ENCODE peak calls at places on chromosomes 3 and 15, in nine cellular contexts. One of them, this sample, is unnamed.

GRCh38 chr3:129123314-129124060 is 1.9 kb upstream of the RAB43 start:
- DNase-seq in left ventricle myocardium inferior: no peak
- DNase-seq in colonic mucosa: peak; percentile 66
- DNase-seq in psoas muscle: no peak
- DNase-seq in uterus: no peak
- DNase-seq in lower lobe of right lung: no peak
- DNase-seq in transverse colon: peak; percentile 27
- DNase-seq in brain microvascular endothelial cell: no peak
- DNase-seq in CD8-positive, alpha-beta memory T cell: no peak
- DNase-seq in this sample: no peak

GRCh38 chr3:171428892-171429291 is 31.3 kb downstream of the TNIK start:
- DNase-seq in left ventricle myocardium inferior: no peak
- DNase-seq in colonic mucosa: no peak
- DNase-seq in psoas muscle: no peak
- DNase-seq in uterus: no peak
- DNase-seq in lower lobe of right lung: no peak
- DNase-seq in transverse colon: no peak
- DNase-seq in brain microvascular endothelial cell: no peak
- DNase-seq in CD8-positive, alpha-beta memory T cell: no peak
- DNase-seq in this sample: no peak

GRCh38 chr3:105365171-105365535 is 1.6 kb upstream of the ALCAM start:
- DNase-seq in left ventricle myocardium inferior: no peak
- DNase-seq in colonic mucosa: no peak
- DNase-seq in psoas muscle: no peak
- DNase-seq in uterus: no peak
- DNase-seq in lower lobe of right lung: no peak
- DNase-seq in transverse colon: no peak
- DNase-seq in brain microvascular endothelial cell: no peak
- DNase-seq in CD8-positive, alpha-beta memory T cell: no peak
- DNase-seq in this sample: no peak

GRCh38 chr3:139654637-139655365 is 23.0 kb downstream of the NMNAT3 start:
- DNase-seq in left ventricle myocardium inferior: no peak
- DNase-seq in colonic mucosa: no peak
- DNase-seq in psoas muscle: no peak
- DNase-seq in uterus: no peak
- DNase-seq in lower lobe of right lung: no peak
- DNase-seq in transverse colon: no peak
- DNase-seq in brain microvascular endothelial cell: no peak
- DNase-seq in CD8-positive, alpha-beta memory T cell: no peak
- DNase-seq in this sample: no peak

GRCh38 chr3:42582474-42583070 is 805 bp upstream of the SEC22C start:
- DNase-seq in left ventricle myocardium inferior: no peak
- DNase-seq in colonic mucosa: no peak
- DNase-seq in psoas muscle: no peak
- DNase-seq in uterus: no peak
- DNase-seq in lower lobe of right lung: no peak
- DNase-seq in transverse colon: no peak
- DNase-seq in brain microvascular endothelial cell: no peak
- DNase-seq in CD8-positive, alpha-beta memory T cell: no peak
- DNase-seq in this sample: no peak

GRCh38 chr3:354433-354832 is 157.9 kb downstream of the CHL1 start:
- DNase-seq in left ventricle myocardium inferior: no peak
- DNase-seq in colonic mucosa: peak; percentile 31
- DNase-seq in psoas muscle: no peak
- DNase-seq in uterus: peak; percentile 28
- DNase-seq in lower lobe of right lung: no peak
- DNase-seq in transverse colon: peak; percentile 14
- DNase-seq in brain microvascular endothelial cell: peak; percentile 38
- DNase-seq in CD8-positive, alpha-beta memory T cell: no peak
- DNase-seq in this sample: no peak

GRCh38 chr3:134480546-134480945 is 5.2 kb downstream of the ANAPC13 start:
- DNase-seq in left ventricle myocardium inferior: no peak
- DNase-seq in colonic mucosa: no peak
- DNase-seq in psoas muscle: no peak
- DNase-seq in uterus: no peak
- DNase-seq in lower lobe of right lung: no peak
- DNase-seq in transverse colon: no peak
- DNase-seq in brain microvascular endothelial cell: no peak
- DNase-seq in CD8-positive, alpha-beta memory T cell: no peak
- DNase-seq in this sample: no peak

GRCh38 chr15:87715252-87715651 is 541.3 kb downstream of the NTRK3 start:
- DNase-seq in left ventricle myocardium inferior: no peak
- DNase-seq in colonic mucosa: no peak
- DNase-seq in psoas muscle: no peak
- DNase-seq in uterus: no peak
- DNase-seq in lower lobe of right lung: no peak
- DNase-seq in transverse colon: no peak
- DNase-seq in brain microvascular endothelial cell: no peak
- DNase-seq in CD8-positive, alpha-beta memory T cell: no peak
- DNase-seq in this sample: no peak

GRCh38 chr3:147397155-147397888 is 9.0 kb downstream of the ZIC4 start:
- DNase-seq in left ventricle myocardium inferior: no peak
- DNase-seq in colonic mucosa: no peak
- DNase-seq in psoas muscle: no peak
- DNase-seq in uterus: no peak
- DNase-seq in lower lobe of right lung: no peak
- DNase-seq in transverse colon: no peak
- DNase-seq in brain microvascular endothelial cell: peak; percentile 96
- DNase-seq in CD8-positive, alpha-beta memory T cell: no peak
- DNase-seq in this sample: no peak

GRCh38 chr3:196754215-196754937 is 14.7 kb downstream of the PAK2 start:
- DNase-seq in left ventricle myocardium inferior: no peak
- DNase-seq in colonic mucosa: peak; percentile 63
- DNase-seq in psoas muscle: no peak
- DNase-seq in uterus: no peak
- DNase-seq in lower lobe of right lung: no peak
- DNase-seq in transverse colon: peak; percentile 45
- DNase-seq in brain microvascular endothelial cell: peak; percentile 42
- DNase-seq in CD8-positive, alpha-beta memory T cell: no peak
- DNase-seq in this sample: no peak

GRCh38 chr3:196757876-196758739 is 18.5 kb downstream of the PAK2 start:
- DNase-seq in left ventricle myocardium inferior: no peak
- DNase-seq in colonic mucosa: no peak
- DNase-seq in psoas muscle: no peak
- DNase-seq in uterus: no peak
- DNase-seq in lower lobe of right lung: no peak
- DNase-seq in transverse colon: no peak
- DNase-seq in brain microvascular endothelial cell: peak; percentile 81
- DNase-seq in CD8-positive, alpha-beta memory T cell: no peak
- DNase-seq in this sample: no peak

GRCh38 chr3:196753201-196753600 is 13.5 kb downstream of the PAK2 start:
- DNase-seq in left ventricle myocardium inferior: no peak
- DNase-seq in colonic mucosa: no peak
- DNase-seq in psoas muscle: no peak
- DNase-seq in uterus: no peak
- DNase-seq in lower lobe of right lung: no peak
- DNase-seq in transverse colon: no peak
- DNase-seq in brain microvascular endothelial cell: no peak
- DNase-seq in CD8-positive, alpha-beta memory T cell: no peak
- DNase-seq in this sample: no peak

DNA sequence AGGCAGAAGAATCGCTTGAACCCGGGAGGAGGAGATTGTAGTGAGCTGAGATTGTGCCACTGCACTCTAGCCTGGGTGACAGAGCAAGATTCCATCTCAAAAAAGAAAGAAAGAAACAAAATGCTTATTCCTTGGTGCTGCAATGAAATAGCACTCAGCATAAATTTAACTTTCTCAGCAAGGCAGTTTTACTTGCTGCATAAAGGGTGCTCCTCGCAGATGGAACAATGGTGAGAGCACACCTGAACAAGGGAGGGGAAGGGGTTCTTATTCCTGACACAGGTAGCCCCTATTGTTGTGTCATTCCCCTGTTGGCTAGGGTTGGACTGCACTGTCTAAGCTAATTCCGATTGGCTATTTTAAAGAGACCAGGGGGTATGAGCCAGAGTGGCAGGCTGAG is 17.1 kb downstream of the PAK2 start:
- DNase-seq in left ventricle myocardium inferior: no peak
- DNase-seq in colonic mucosa: no peak
- DNase-seq in psoas muscle: no peak
- DNase-seq in uterus: no peak
- DNase-seq in lower lobe of right lung: no peak
- DNase-seq in transverse colon: no peak
- DNase-seq in brain microvascular endothelial cell: no peak
- DNase-seq in CD8-positive, alpha-beta memory T cell: no peak
- DNase-seq in this sample: no peak
- H3K4me3 ChIP-seq in left ventricle myocardium inferior: no peak overlapping the region
- H3K4me3 ChIP-seq in colonic mucosa: no peak overlapping the region
- H3K4me3 ChIP-seq in psoas muscle: no peak overlapping the region
- H3K4me3 ChIP-seq in uterus: no peak overlapping the region
- H3K4me3 ChIP-seq in lower lobe of right lung: no peak overlapping the region
- H3K4me3 ChIP-seq in transverse colon: no peak overlapping the region
- H3K4me3 ChIP-seq in brain microvascular endothelial cell: no peak overlapping the region
- H3K4me3 ChIP-seq in CD8-positive, alpha-beta memory T cell: no peak overlapping the region
- H3K4me3 ChIP-seq in this sample: no peak overlapping the region

GRCh38 chr15:67040277-67040676 is 25.1 kb upstream of the SMAD3 start:
- DNase-seq in left ventricle myocardium inferior: no peak
- DNase-seq in colonic mucosa: no peak
- DNase-seq in psoas muscle: no peak
- DNase-seq in uterus: no peak
- DNase-seq in lower lobe of right lung: no peak
- DNase-seq in transverse colon: no peak
- DNase-seq in brain microvascular endothelial cell: no peak
- DNase-seq in CD8-positive, alpha-beta memory T cell: no peak
- DNase-seq in this sample: no peak
- H3K27ac ChIP-seq in left ventricle myocardium inferior: no peak overlapping the region
- H3K27ac ChIP-seq in colonic mucosa: no peak overlapping the region
- H3K27ac ChIP-seq in psoas muscle: no peak overlapping the region
- H3K27ac ChIP-seq in uterus: no peak overlapping the region
- H3K27ac ChIP-seq in lower lobe of right lung: no peak overlapping the region
- H3K27ac ChIP-seq in transverse colon: no peak overlapping the region
- H3K27ac ChIP-seq in brain microvascular endothelial cell: no peak overlapping the region
- H3K27ac ChIP-seq in CD8-positive, alpha-beta memory T cell: no peak overlapping the region
- H3K27ac ChIP-seq in this sample: no peak overlapping the region

GRCh38 chr3:15331072-15331605 is 1.2 kb downstream of the SH3BP5 start:
- DNase-seq in left ventricle myocardium inferior: no peak
- DNase-seq in colonic mucosa: no peak
- DNase-seq in psoas muscle: no peak
- DNase-seq in uterus: no peak
- DNase-seq in lower lobe of right lung: no peak
- DNase-seq in transverse colon: no peak
- DNase-seq in brain microvascular endothelial cell: no peak
- DNase-seq in CD8-positive, alpha-beta memory T cell: no peak
- DNase-seq in this sample: no peak
- H3K4me3 ChIP-seq in left ventricle myocardium inferior: peak overlapping the region; percentile 89
- H3K4me3 ChIP-seq in colonic mucosa: peak overlapping the region; percentile 62
- H3K4me3 ChIP-seq in psoas muscle: peak overlapping the region; percentile 90
- H3K4me3 ChIP-seq in uterus: peak overlapping the region; percentile 95
- H3K4me3 ChIP-seq in lower lobe of right lung: peak overlapping the region; percentile 99
- H3K4me3 ChIP-seq in transverse colon: peak overlapping the region; percentile 65
- H3K4me3 ChIP-seq in brain microvascular endothelial cell: peak overlapping the region; percentile 94
- H3K4me3 ChIP-seq in CD8-positive, alpha-beta memory T cell: peak overlapping the region; percentile 92
- H3K4me3 ChIP-seq in this sample: peak overlapping the region; percentile 83

GRCh38 chr3:198030125-198030524 is 70.1 kb downstream of the LMLN start:
- DNase-seq in left ventricle myocardium inferior: no peak
- DNase-seq in colonic mucosa: no peak
- DNase-seq in psoas muscle: no peak
- DNase-seq in uterus: no peak
- DNase-seq in lower lobe of right lung: no peak
- DNase-seq in transverse colon: no peak
- DNase-seq in brain microvascular endothelial cell: no peak
- DNase-seq in CD8-positive, alpha-beta memory T cell: no peak
- DNase-seq in this sample: no peak
- H3K27ac ChIP-seq in left ventricle myocardium inferior: no peak overlapping the region
- H3K27ac ChIP-seq in colonic mucosa: no peak overlapping the region
- H3K27ac ChIP-seq in psoas muscle: no peak overlapping the region
- H3K27ac ChIP-seq in uterus: no peak overlapping the region
- H3K27ac ChIP-seq in lower lobe of right lung: no peak overlapping the region
- H3K27ac ChIP-seq in transverse colon: no peak overlapping the region
- H3K27ac ChIP-seq in brain microvascular endothelial cell: no peak overlapping the region
- H3K27ac ChIP-seq in CD8-positive, alpha-beta memory T cell: peak overlapping the region; percentile 14
- H3K27ac ChIP-seq in this sample: no peak overlapping the region

GRCh38 chr3:65348596-65348995 is 660.8 kb upstream of the ADAMTS9 start:
- DNase-seq in left ventricle myocardium inferior: no peak
- DNase-seq in colonic mucosa: no peak
- DNase-seq in psoas muscle: no peak
- DNase-seq in uterus: no peak
- DNase-seq in lower lobe of right lung: no peak
- DNase-seq in transverse colon: no peak
- DNase-seq in brain microvascular endothelial cell: no peak
- DNase-seq in CD8-positive, alpha-beta memory T cell: no peak
- DNase-seq in this sample: no peak
- H3K4me3 ChIP-seq in left ventricle myocardium inferior: no peak overlapping the region
- H3K4me3 ChIP-seq in colonic mucosa: no peak overlapping the region
- H3K4me3 ChIP-seq in psoas muscle: no peak overlapping the region
- H3K4me3 ChIP-seq in uterus: no peak overlapping the region
- H3K4me3 ChIP-seq in lower lobe of right lung: no peak overlapping the region
- H3K4me3 ChIP-seq in transverse colon: no peak overlapping the region
- H3K4me3 ChIP-seq in brain microvascular endothelial cell: no peak overlapping the region
- H3K4me3 ChIP-seq in CD8-positive, alpha-beta memory T cell: no peak overlapping the region
- H3K4me3 ChIP-seq in this sample: no peak overlapping the region

GRCh38 chr15:93057618-93058017 is 31.4 kb downstream of the RGMA start:
- DNase-seq in left ventricle myocardium inferior: no peak
- DNase-seq in colonic mucosa: no peak
- DNase-seq in psoas muscle: no peak
- DNase-seq in uterus: no peak
- DNase-seq in lower lobe of right lung: peak; percentile 3
- DNase-seq in transverse colon: no peak
- DNase-seq in brain microvascular endothelial cell: no peak
- DNase-seq in CD8-positive, alpha-beta memory T cell: no peak
- DNase-seq in this sample: no peak
- H3K27ac ChIP-seq in left ventricle myocardium inferior: no peak overlapping the region
- H3K27ac ChIP-seq in colonic mucosa: no peak overlapping the region
- H3K27ac ChIP-seq in psoas muscle: peak overlapping the region; percentile 53
- H3K27ac ChIP-seq in uterus: no peak overlapping the region
- H3K27ac ChIP-seq in lower lobe of right lung: no peak overlapping the region
- H3K27ac ChIP-seq in transverse colon: peak overlapping the region; percentile 32
- H3K27ac ChIP-seq in brain microvascular endothelial cell: no peak overlapping the region
- H3K27ac ChIP-seq in CD8-positive, alpha-beta memory T cell: no peak overlapping the region
- H3K27ac ChIP-seq in this sample: no peak overlapping the region

GRCh38 chr3:177361042-177361938 is 164.0 kb upstream of the TBL1XR1 start:
- DNase-seq in left ventricle myocardium inferior: no peak
- DNase-seq in colonic mucosa: no peak
- DNase-seq in psoas muscle: no peak
- DNase-seq in uterus: no peak
- DNase-seq in lower lobe of right lung: no peak
- DNase-seq in transverse colon: no peak
- DNase-seq in brain microvascular endothelial cell: no peak
- DNase-seq in CD8-positive, alpha-beta memory T cell: no peak
- DNase-seq in this sample: no peak
- H3K4me3 ChIP-seq in left ventricle myocardium inferior: peak overlapping the region; percentile 62
- H3K4me3 ChIP-seq in colonic mucosa: no peak overlapping the region
- H3K4me3 ChIP-seq in psoas muscle: peak overlapping the region; percentile 60
- H3K4me3 ChIP-seq in uterus: no peak overlapping the region
- H3K4me3 ChIP-seq in lower lobe of right lung: peak overlapping the region; percentile 50
- H3K4me3 ChIP-seq in transverse colon: no peak overlapping the region
- H3K4me3 ChIP-seq in brain microvascular endothelial cell: no peak overlapping the region
- H3K4me3 ChIP-seq in CD8-positive, alpha-beta memory T cell: peak overlapping the region; percentile 79
- H3K4me3 ChIP-seq in this sample: no peak overlapping the region

This sample was measured in ovary.